ENCODE peak calls at places on chromosomes 7 and 10, in eight cellular contexts. O is gastrocnemius medialis, K is ovary, G is tibial nerve, P is body of pancreas, M is K562, E is IMR-90, H is heart left ventricle. N is an unnamed sample.

GRCh38 chr10:132364594-132364970 is 32.4 kb upstream of the PWWP2B start:
- DNase-seq in K (peak; percentile 35), P (peak; percentile 30), M (no peak), G (no peak), O (no peak), H (no peak), E (no peak), N (no peak)

GRCh38 chr10:33952692-33953360 is 618.4 kb upstream of the NRP1 start:
- DNase-seq in E (peak; percentile 82), O (no peak), K (no peak), M (no peak), G (no peak), H (no peak), P (no peak), N (no peak)

GRCh38 chr10:17787087-17787942 is 21.8 kb upstream of the MRC1 start:
- DNase-seq in K (no peak), O (no peak), H (no peak), E (peak; percentile 97), M (no peak), G (no peak), P (no peak), N (no peak)

GRCh38 chr7:148485618-148486017 is 104.9 kb upstream of the C7orf33 start:
- DNase-seq in K (no peak), O (no peak), P (no peak), M (no peak), G (no peak), E (no peak), H (no peak), N (no peak)

GRCh38 chr7:79420464-79420863 is 33.0 kb downstream of the MAGI2 start:
- DNase-seq in K (no peak), H (no peak), O (no peak), M (no peak), P (no peak), E (peak; percentile 98), G (no peak), N (no peak)

GRCh38 chr7:477626-478220 is 41.9 kb downstream of the PDGFA start:
- DNase-seq in G (no peak), H (no peak), E (peak; percentile 15), K (peak; percentile 22), O (no peak), P (peak; percentile 3), M (no peak), N (no peak)

GRCh38 chr10:121245799-121246198 is 352.4 kb downstream of the FGFR2 start:
- DNase-seq in G (no peak), E (no peak), H (no peak), M (no peak), O (no peak), K (no peak), P (no peak), N (no peak)

GRCh38 chr7:124954766-124955165 is 25.1 kb upstream of the POT1 start:
- DNase-seq in K (no peak), G (no peak), E (no peak), O (no peak), M (no peak), H (no peak), P (no peak), N (no peak)

GRCh38 chr7:8064828-8065227 is 96.2 kb downstream of the GLCCI1 start:
- DNase-seq in K (no peak), E (peak; percentile 9), O (no peak), M (no peak), H (no peak), G (no peak), P (no peak), N (no peak)

GRCh38 chr10:63901228-63901627 is 380.0 kb downstream of the REEP3 start:
- DNase-seq in E (no peak), G (no peak), M (peak; percentile 45), O (no peak), P (no peak), H (no peak), K (no peak), N (no peak)

GRCh38 chr7:132130497-132130896 is 445.8 kb downstream of the PLXNA4 start:
- DNase-seq in P (no peak), H (no peak), K (no peak), E (no peak), O (no peak), G (no peak), M (no peak), N (no peak)

GRCh38 chr7:116647861-116648260 is 24.1 kb upstream of the MET start:
- DNase-seq in O (no peak), M (no peak), E (no peak), H (no peak), K (no peak), P (no peak), G (no peak), N (no peak)

GRCh38 chr7:116650436-116650835 is 21.6 kb upstream of the MET start:
- DNase-seq in K (no peak), M (no peak), G (no peak), E (no peak), O (no peak), H (no peak), P (no peak), N (no peak)

GRCh38 chr7:116647290-116647689 is 24.7 kb upstream of the MET start:
- DNase-seq in K (no peak), E (no peak), P (no peak), G (no peak), H (no peak), M (no peak), O (no peak), N (no peak)

GRCh38 chr7:116641551-116642153 is 30.3 kb upstream of the MET start:
- DNase-seq in H (no peak), O (no peak), K (no peak), G (no peak), P (no peak), M (no peak), E (no peak), N (no peak)

GRCh38 chr7:116644628-116645027 is 27.4 kb upstream of the MET start:
- DNase-seq in K (no peak), H (no peak), M (no peak), E (no peak), G (no peak), O (no peak), P (no peak), N (no peak)
- TF ChIP-seq CTCF in K (no peak), H (no peak), M (no peak), E (no peak), G (no peak), O (no peak), P (no peak), N (no peak)

GRCh38 chr7:107173691-107174406 is 5.0 kb downstream of the HBP1 start:
- DNase-seq in P (no peak), K (no peak), E (no peak), M (no peak), G (no peak), O (no peak), H (no peak), N (no peak)

GRCh38 chr7:107170051-107170661 is 1.4 kb downstream of the HBP1 start:
- DNase-seq in M (no peak), G (no peak), H (no peak), K (no peak), E (no peak), P (no peak), O (no peak), N (no peak)

GRCh38 chr7:107173191-107173590 is 4.4 kb downstream of the HBP1 start:
- DNase-seq in E (no peak), M (no peak), H (no peak), P (no peak), K (no peak), O (no peak), G (no peak), N (no peak)

GRCh38 chr7:107171496-107171895 is 2.7 kb downstream of the HBP1 start:
- DNase-seq in E (no peak), M (no peak), O (no peak), P (no peak), H (no peak), G (no peak), K (no peak), N (no peak)

DNA sequence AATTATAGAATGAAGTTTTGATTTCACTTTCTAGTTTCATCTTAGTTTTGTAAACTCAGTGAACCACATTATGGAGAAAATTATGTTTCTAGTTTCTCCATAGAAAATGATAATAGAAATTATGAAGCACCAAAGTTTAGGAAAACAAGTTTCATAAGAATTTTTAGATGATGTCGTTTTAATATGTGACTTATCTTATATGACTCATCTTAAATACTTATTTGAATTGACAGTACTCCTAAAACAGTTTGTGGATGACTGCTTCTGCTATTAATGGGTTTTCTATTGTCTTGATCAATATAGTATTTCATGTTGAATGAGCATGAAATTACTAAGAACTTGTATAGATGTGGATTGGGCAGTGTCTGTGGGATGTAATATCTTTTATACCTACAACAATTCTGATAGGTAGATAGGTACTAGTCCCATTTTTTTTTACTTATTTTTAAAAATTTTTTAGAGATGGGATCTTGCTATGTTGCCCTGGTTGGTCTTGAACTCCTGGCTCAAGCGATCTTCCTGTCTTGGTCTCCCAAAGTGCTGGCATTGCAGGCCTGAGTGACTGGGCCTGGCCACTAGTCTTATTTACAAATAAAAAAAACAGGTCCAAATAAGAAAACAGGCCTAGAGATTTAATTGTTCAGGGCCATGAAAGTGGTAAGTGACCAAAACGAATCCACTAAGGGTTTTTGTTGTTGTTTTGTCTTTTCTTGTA is 3.7 kb downstream of the HBP1 start:
- DNase-seq in O (no peak), G (no peak), P (no peak), K (no peak), M (no peak), E (no peak), H (no peak), N (no peak)
- H3K4me3 ChIP-seq in O (no peak overlapping the region), G (no peak overlapping the region), P (no peak overlapping the region), K (no peak overlapping the region), M (no peak overlapping the region), E (no peak overlapping the region), H (no peak overlapping the region), N (no peak overlapping the region)

GRCh38 chr7:134949171-134949570 is 37.1 kb upstream of the AGBL3 start:
- DNase-seq in P (no peak), M (no peak), E (no peak), H (no peak), K (no peak), G (no peak), O (no peak), N (no peak)
- TF ChIP-seq POLR2A in P (no peak), M (no peak), E (no peak), H (no peak), K (no peak), G (no peak), O (no peak), N (no peak)

DNA sequence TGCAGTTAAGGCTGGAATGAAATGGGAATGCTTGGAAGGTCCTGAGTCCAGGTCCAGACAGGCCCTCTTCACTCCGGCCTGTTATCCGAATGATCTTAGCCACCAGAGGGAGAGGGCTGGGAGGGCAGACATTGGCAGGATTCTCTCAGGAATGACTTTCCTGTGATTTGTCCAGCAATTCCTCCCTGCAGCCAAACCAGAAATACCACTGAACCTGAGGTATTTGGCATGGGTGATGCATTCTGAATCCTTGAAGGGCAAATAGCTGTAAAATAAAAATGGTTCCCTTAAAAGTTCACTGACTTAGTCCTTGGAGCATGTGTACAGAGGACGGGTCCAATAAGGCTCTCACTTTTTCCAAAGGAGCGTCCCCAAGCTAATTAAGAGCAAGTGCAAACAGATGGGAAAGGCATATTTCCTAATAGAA is 77.5 kb upstream of the HABP2 start:
- DNase-seq in M (no peak), G (no peak), K (no peak), O (no peak), H (peak; percentile 12), E (no peak), P (no peak), N (no peak)
- TF ChIP-seq CTCF in M (no peak), G (no peak), K (no peak), O (no peak), H (no peak), E (no peak), P (no peak), N (no peak)